ENCODE peak calls at places on chromosomes 16 and 17, in seven cellular contexts. W is PC-3, I is left ventricle myocardium inferior, H is H9, L is uterus, N is psoas muscle, S is tibial artery. P is an unnamed sample.

GRCh38 chr16:68564367-68564985 is 25.4 kb downstream of the ZFP90 start:
- DNase-seq in W (no peak), I (no peak), S (no peak), N (no peak), H (no peak), L (no peak), P (no peak)

GRCh38 chr17:55730808-55731207 is 8.1 kb upstream of the TMEM100 start:
- DNase-seq in N (no peak), S (no peak), H (no peak), W (no peak), I (no peak), L (no peak), P (no peak)

GRCh38 chr17:40062347-40063033 is at the start of gene THRA:
- DNase-seq in S (peak; percentile 65), W (peak; percentile 55), H (peak; percentile 78), I (peak; percentile 83), N (peak; percentile 88), L (peak; percentile 77), P (no peak)

GRCh38 chr17:64147110-64148016 is 17.4 kb upstream of the ERN1 start:
- DNase-seq in S (no peak), I (no peak), L (no peak), N (no peak), W (peak; percentile 52), H (no peak), P (no peak)

GRCh38 chr17:52824542-52824941 is 666.0 kb upstream of the CA10 start:
- DNase-seq in H (no peak), I (no peak), L (no peak), S (no peak), W (no peak), N (no peak), P (no peak)

GRCh38 chr17:43823350-43824084 is 9.4 kb downstream of the MPP3 start:
- DNase-seq in W (no peak), N (no peak), H (no peak), S (no peak), I (peak; percentile 78), L (no peak), P (no peak)

GRCh38 chr16:4859190-4859899 is 12.1 kb downstream of the UBN1 start:
- DNase-seq in N (no peak), S (no peak), I (no peak), L (no peak), H (no peak), W (peak; percentile 64), P (no peak)

GRCh38 chr17:32103476-32104113 is 38.7 kb upstream of the RHOT1 start:
- DNase-seq in L (no peak), S (no peak), W (no peak), H (no peak), I (no peak), N (no peak), P (no peak)

GRCh38 chr17:43367588-43368242 is 31.1 kb upstream of the ARL4D start:
- DNase-seq in H (peak; percentile 62), N (no peak), S (no peak), W (peak; percentile 90), L (no peak), I (no peak), P (no peak)

GRCh38 chr16:76428858-76429257 is 151.7 kb downstream of the CNTNAP4 start:
- DNase-seq in S (no peak), L (no peak), I (no peak), N (no peak), H (no peak), W (peak; percentile 58), P (peak; percentile 8)

GRCh38 chr17:75472119-75472518 is 15.7 kb downstream of the TMEM94 start:
- DNase-seq in I (no peak), S (no peak), L (no peak), W (no peak), H (no peak), N (no peak), P (no peak)

GRCh38 chr17:17125136-17126084 is 80.7 kb downstream of the PLD6 start:
- DNase-seq in H (no peak), W (no peak), S (no peak), I (no peak), L (no peak), N (peak; percentile 32), P (no peak)

GRCh38 chr17:2042355-2042929 is 620 bp downstream of the OVCA2 start:
- DNase-seq in I (no peak), N (no peak), L (peak; percentile 24), W (no peak), S (no peak), H (peak; percentile 62), P (no peak)

GRCh38 chr17:72569193-72569946 is 448.6 kb downstream of the SOX9 start:
- DNase-seq in I (no peak), L (no peak), S (no peak), H (no peak), N (no peak), W (no peak), P (no peak)

GRCh38 chr17:41777157-41777578 is 9.3 kb downstream of the JUP start:
- DNase-seq in I (peak; percentile 77), W (no peak), S (no peak), N (peak; percentile 85), H (peak; percentile 77), L (peak; percentile 62), P (no peak)

GRCh38 chr16:56424791-56425438 is 430 bp downstream of the AMFR start:
- DNase-seq in L (peak; percentile 46), H (peak; percentile 45), S (peak; percentile 32), I (peak; percentile 38), W (no peak), N (peak; percentile 73), P (no peak)

GRCh38 chr16:31476305-31477219 is 4.6 kb downstream of the TGFB1I1 start:
- DNase-seq in I (peak; percentile 72), H (peak; percentile 87), L (no peak), N (peak; percentile 79), W (no peak), S (peak; percentile 74), P (no peak)

GRCh38 chr16:79965718-79966117 is 365.2 kb upstream of the MAF start:
- DNase-seq in W (no peak), I (no peak), H (no peak), N (no peak), S (no peak), L (no peak), P (no peak)

GRCh38 chr17:50899559-50900319 is 33.6 kb upstream of the TOB1 start:
- DNase-seq in I (no peak), W (no peak), H (no peak), S (no peak), L (no peak), N (no peak), P (no peak)

GRCh38 chr17:73402466-73402865 is 90.7 kb upstream of the CDC42EP4 start:
- DNase-seq in W (no peak), H (no peak), L (no peak), I (no peak), S (no peak), N (no peak), P (no peak)

GRCh38 chr17:30345089-30345433 is 11.2 kb upstream of the TMIGD1 start:
- DNase-seq in I (no peak), S (no peak), W (no peak), N (no peak), L (no peak), H (no peak), P (no peak)

GRCh38 chr17:53806473-53806872 is 16.3 kb upstream of the KIF2B start:
- DNase-seq in H (no peak), L (no peak), I (no peak), W (no peak), S (no peak), N (no peak), P (no peak)

GRCh38 chr16:25080420-25081131 is 31.0 kb upstream of the LCMT1 start:
- DNase-seq in S (no peak), I (no peak), N (no peak), H (no peak), L (no peak), W (no peak), P (no peak)

GRCh38 chr17:81928497-81929252 is 1.1 kb upstream of the MAFG start:
- DNase-seq in L (no peak), I (peak; percentile 14), S (no peak), N (peak; percentile 63), H (no peak), W (peak; percentile 49), P (no peak)

GRCh38 chr17:7589204-7589868 is 558 bp downstream of the SOX15 start:
- DNase-seq in N (peak; percentile 93), L (peak; percentile 88), W (peak; percentile 46), H (peak; percentile 93), S (peak; percentile 90), I (peak; percentile 87), P (no peak)
- H3K27ac ChIP-seq in N (peak overlapping the region; percentile 69), L (peak overlapping the region; percentile 85), W (peak overlapping the region; percentile 92), H (no peak overlapping the region), S (peak overlapping the region; percentile 57), I (peak overlapping the region; percentile 83), P (peak overlapping the region; percentile 99)

DNA sequence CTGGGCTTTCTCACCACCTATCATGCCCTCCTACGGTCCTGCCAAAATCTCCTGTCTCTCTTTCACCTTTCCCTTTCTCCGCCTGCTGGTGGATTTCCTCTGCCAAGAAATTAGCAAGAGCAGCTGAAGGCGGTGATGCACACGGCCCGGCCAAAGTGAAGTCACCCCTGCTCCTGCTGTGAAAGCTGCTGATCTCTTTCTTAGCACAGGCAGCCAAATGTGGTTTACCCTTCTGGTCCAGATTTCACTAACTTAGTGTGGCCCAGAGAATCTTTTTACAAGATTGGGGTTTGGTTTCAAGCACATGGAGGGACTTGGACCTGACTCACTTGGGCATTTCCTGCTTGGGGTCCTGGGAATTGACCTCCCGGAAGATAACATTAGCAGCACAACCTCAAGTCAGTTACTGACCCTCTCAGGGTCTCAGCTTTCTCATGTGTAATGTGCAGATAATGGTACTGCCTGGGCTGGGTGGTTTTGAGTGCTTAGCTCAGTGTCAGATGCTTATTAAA is 155.7 kb downstream of the SOCS1 start:
- DNase-seq in H (peak; percentile 53), W (peak; percentile 32), L (peak; percentile 81), N (peak; percentile 75), S (peak; percentile 67), I (peak; percentile 62), P (no peak)
- H3K27ac ChIP-seq in H (no peak overlapping the region), W (peak overlapping the region; percentile 52), L (peak overlapping the region; percentile 75), N (peak overlapping the region; percentile 17), S (no peak overlapping the region), I (peak overlapping the region; percentile 67), P (no peak overlapping the region)

GRCh38 chr17:78568494-78569115 is 8.6 kb downstream of the DNAH17 start:
- DNase-seq in H (no peak), I (no peak), S (no peak), N (no peak), L (no peak), W (peak; percentile 38), P (no peak)
- H3K27ac ChIP-seq in H (no peak overlapping the region), I (no peak overlapping the region), S (no peak overlapping the region), N (no peak overlapping the region), L (no peak overlapping the region), W (no peak overlapping the region), P (no peak overlapping the region)

GRCh38 chr16:85576944-85577343 is 36.2 kb upstream of the GSE1 start:
- DNase-seq in N (no peak), S (no peak), H (no peak), I (no peak), W (no peak), L (no peak), P (no peak)

GRCh38 chr16:85577899-85578598 is 35.1 kb upstream of the GSE1 start:
- DNase-seq in N (no peak), H (no peak), S (no peak), W (no peak), I (no peak), L (no peak), P (no peak)

GRCh38 chr16:85579883-85580607 is 33.1 kb upstream of the GSE1 start:
- DNase-seq in H (no peak), W (no peak), N (no peak), S (no peak), L (no peak), I (no peak), P (no peak)

GRCh38 chr16:85579199-85579598 is 33.9 kb upstream of the GSE1 start:
- DNase-seq in I (no peak), L (no peak), H (peak; percentile 84), W (no peak), N (no peak), S (no peak), P (no peak)

GRCh38 chr16:85578599-85578948 is 34.5 kb upstream of the GSE1 start:
- DNase-seq in S (no peak), L (no peak), H (no peak), I (no peak), N (no peak), W (no peak), P (no peak)
- H3K27ac ChIP-seq in S (no peak overlapping the region), L (no peak overlapping the region), H (no peak overlapping the region), I (no peak overlapping the region), N (no peak overlapping the region), W (no peak overlapping the region), P (no peak overlapping the region)